ENCODE peak calls at places on chromosomes 7 and 10, in four cellular contexts. S, A, G and O are unnamed samples.

GRCh38 chr10:30047924-30048531 is 11.4 kb downstream of the JCAD start:
- DNase-seq in S (no peak), G (no peak), A (no peak), O (no peak)

GRCh38 chr7:116524609-116525297 is at the start of gene CAV1:
- DNase-seq in S (peak; percentile 75), A (peak; percentile 93), G (peak; percentile 89), O (peak; percentile 89)

GRCh38 chr10:50874723-50875122 is 10.7 kb downstream of the A1CF start:
- DNase-seq in A (peak; percentile 97), G (no peak), S (no peak), O (no peak)

GRCh38 chr10:95560288-95561199 is 627 bp downstream of the SORBS1 start:
- DNase-seq in S (peak; percentile 30), G (no peak), A (peak; percentile 19), O (peak; percentile 75)

GRCh38 chr7:155590215-155591023 is 44.1 kb upstream of the CNPY1 start:
- DNase-seq in G (no peak), S (no peak), A (no peak), O (peak; percentile 34)

GRCh38 chr7:24828871-24829661 is 71.8 kb upstream of the GSDME start:
- DNase-seq in A (no peak), G (no peak), S (no peak), O (no peak)

GRCh38 chr10:110758898-110759297 is 112.8 kb upstream of the PDCD4 start:
- DNase-seq in A (peak; percentile 75), S (no peak), G (no peak), O (no peak)

GRCh38 chr7:16027396-16027795 is 340.9 kb upstream of the MEOX2 start:
- DNase-seq in G (no peak), S (no peak), A (no peak), O (no peak)

GRCh38 chr10:92757066-92757716 is 67.4 kb downstream of the HHEX start:
- DNase-seq in S (peak; percentile 80), A (peak; percentile 55), G (peak; percentile 40), O (peak; percentile 92)

GRCh38 chr10:77631241-77631640 is 6.4 kb downstream of the KCNMA1 start:
- DNase-seq in S (no peak), G (no peak), A (no peak), O (no peak)

GRCh38 chr10:100655760-100656421 is 89.5 kb upstream of the PAX2 start:
- DNase-seq in G (no peak), S (no peak), A (no peak), O (no peak)

GRCh38 chr7:707296-708000 is 19.1 kb upstream of the DNAAF5 start:
- DNase-seq in S (no peak), A (no peak), G (no peak), O (no peak)

GRCh38 chr7:29557954-29558353 is 5.7 kb upstream of the PRR15 start:
- DNase-seq in A (no peak), G (peak; percentile 28), S (no peak), O (no peak)

GRCh38 chr7:151762501-151763245 is 114.2 kb downstream of the PRKAG2 start:
- DNase-seq in G (no peak), S (no peak), A (no peak), O (no peak)

GRCh38 chr7:130622866-130623265 is 45.7 kb downstream of the COPG2 start:
- DNase-seq in G (no peak), A (no peak), S (no peak), O (no peak)

GRCh38 chr10:51667992-51668689 is 31.3 kb downstream of the CSTF2T start:
- DNase-seq in G (no peak), A (peak; percentile 91), S (no peak), O (no peak)

GRCh38 chr10:60573342-60573741 is 183.7 kb upstream of the ANK3 start:
- DNase-seq in A (no peak), S (no peak), G (no peak), O (no peak)

GRCh38 chr7:24406053-24406561 is 122.1 kb downstream of the NPY start:
- DNase-seq in S (no peak), G (no peak), A (no peak), O (no peak)

GRCh38 chr7:130418306-130418705 is 22.5 kb downstream of the CEP41 start:
- DNase-seq in A (peak; percentile 12), S (no peak), G (no peak), O (no peak)

GRCh38 chr7:120742370-120742769 is 115.6 kb downstream of the TSPAN12 start:
- DNase-seq in A (no peak), G (no peak), S (no peak), O (no peak)

GRCh38 chr7:17095001-17095574 is 203.4 kb upstream of the AHR start:
- DNase-seq in A (peak; percentile 97), S (peak; percentile 16), G (peak; percentile 89), O (peak; percentile 20)

DNA sequence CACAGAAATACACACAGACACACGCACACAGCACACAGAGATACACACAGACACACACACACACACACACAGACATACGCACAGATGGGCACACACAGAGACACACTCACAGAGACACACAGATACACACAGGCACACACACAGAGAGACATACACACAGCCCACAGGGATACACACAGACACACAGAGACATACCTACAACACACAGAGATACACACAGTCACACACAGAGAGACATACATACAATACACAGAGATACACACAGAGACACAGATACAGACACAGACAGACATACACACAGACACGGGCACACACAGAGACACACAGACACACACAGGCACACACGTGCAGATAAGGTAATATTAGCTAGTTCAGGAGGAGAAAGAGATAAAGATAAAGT is 76.9 kb downstream of the EGFR start:
- DNase-seq in S (no peak), A (no peak), G (no peak), O (no peak)
- H3K4me1 ChIP-seq in S (peaks cover 75% of the 10 kb centered on the region), A (no peaks in the 10 kb centered on the region), G (no peaks in the 10 kb centered on the region), O (peaks cover 22% of the 10 kb centered on the region)

DNA sequence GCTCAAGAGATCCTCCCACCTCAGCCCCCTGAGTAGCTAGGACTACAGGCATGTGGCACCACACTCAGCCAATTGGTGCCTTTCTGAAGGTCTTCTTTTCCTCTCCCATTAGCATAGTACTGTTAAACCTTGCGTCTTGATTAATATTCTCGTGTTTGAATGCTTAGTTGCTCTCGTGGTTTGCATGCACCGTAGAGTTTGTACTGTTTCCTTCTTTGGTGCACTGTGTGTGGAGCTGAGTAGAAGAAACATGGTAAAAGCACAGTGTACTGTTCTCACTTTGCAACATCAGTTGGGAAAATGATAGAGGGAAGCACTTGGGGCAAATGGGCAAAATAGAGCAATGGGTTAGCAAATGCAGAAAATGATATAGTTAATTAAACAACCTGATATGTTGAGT is 27.6 kb upstream of the RPA3 start:
- DNase-seq in S (no peak), A (no peak), G (no peak), O (no peak)
- H3K27ac ChIP-seq in S (no peak overlapping the region), A (no peak overlapping the region), G (no peak overlapping the region), O (peak overlapping the region; percentile 20)

DNA sequence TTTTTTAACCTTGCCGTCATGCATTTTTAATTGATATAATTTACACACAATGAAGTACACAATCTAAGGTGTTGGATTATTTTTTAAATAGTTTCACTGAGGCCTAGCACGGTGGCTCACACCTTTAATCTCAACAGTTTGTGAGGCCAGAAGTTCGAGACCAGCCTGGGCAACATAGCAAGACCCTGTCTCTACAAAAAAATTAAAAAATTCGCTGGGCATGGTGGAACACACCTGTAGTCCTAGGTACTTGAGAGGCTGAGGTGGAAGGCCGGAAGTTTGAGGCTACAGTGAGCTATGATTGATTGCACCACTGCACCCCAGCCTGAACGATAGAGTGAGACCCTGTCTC is 92.8 kb upstream of the OIT3 start:
- DNase-seq in A (no peak), S (no peak), G (no peak), O (no peak)
- H3K4me3 ChIP-seq in A (no peak overlapping the region), S (no peak overlapping the region), G (no peak overlapping the region), O (no peak overlapping the region)

GRCh38 chr10:114517681-114518250 is 113.5 kb upstream of the AFAP1L2 start:
- DNase-seq in S (no peak), G (no peak), A (no peak), O (no peak)
- H3K4me1 ChIP-seq in S (peaks cover 60% of the 10 kb centered on the region), G (peaks cover 43% of the 10 kb centered on the region), A (peaks cover 31% of the 10 kb centered on the region), O (peaks cover 22% of the 10 kb centered on the region)

GRCh38 chr7:22864855-22865606 is 42.4 kb upstream of the TOMM7 start:
- DNase-seq in S (no peak), A (no peak), G (no peak), O (no peak)

GRCh38 chr7:22866965-22867364 is 44.3 kb upstream of the TOMM7 start:
- DNase-seq in S (no peak), G (no peak), A (no peak), O (no peak)

GRCh38 chr7:22863156-22863899 is 40.7 kb upstream of the TOMM7 start:
- DNase-seq in G (no peak), A (no peak), S (no peak), O (no peak)

GRCh38 chr7:22865607-22865970 is 42.9 kb upstream of the TOMM7 start:
- DNase-seq in A (no peak), S (no peak), G (no peak), O (no peak)

GRCh38 chr7:22864301-22864700 is 41.7 kb upstream of the TOMM7 start:
- DNase-seq in S (no peak), G (no peak), A (no peak), O (no peak)
- H3K27ac ChIP-seq in S (no peak overlapping the region), G (no peak overlapping the region), A (no peak overlapping the region), O (no peak overlapping the region)

GRCh38 chr10:119537953-119538630 is 4.4 kb downstream of the RGS10 start:
- DNase-seq in A (no peak), G (no peak), S (no peak), O (no peak)

GRCh38 chr10:119533473-119533872 is 9.0 kb downstream of the RGS10 start:
- DNase-seq in S (no peak), G (peak; percentile 35), A (no peak), O (no peak)

GRCh38 chr10:119535310-119535709 is 7.2 kb downstream of the RGS10 start:
- DNase-seq in G (no peak), A (no peak), S (no peak), O (no peak)

GRCh38 chr10:119536508-119536837 is 6.0 kb downstream of the RGS10 start:
- DNase-seq in A (no peak), G (no peak), S (no peak), O (no peak)

DNA sequence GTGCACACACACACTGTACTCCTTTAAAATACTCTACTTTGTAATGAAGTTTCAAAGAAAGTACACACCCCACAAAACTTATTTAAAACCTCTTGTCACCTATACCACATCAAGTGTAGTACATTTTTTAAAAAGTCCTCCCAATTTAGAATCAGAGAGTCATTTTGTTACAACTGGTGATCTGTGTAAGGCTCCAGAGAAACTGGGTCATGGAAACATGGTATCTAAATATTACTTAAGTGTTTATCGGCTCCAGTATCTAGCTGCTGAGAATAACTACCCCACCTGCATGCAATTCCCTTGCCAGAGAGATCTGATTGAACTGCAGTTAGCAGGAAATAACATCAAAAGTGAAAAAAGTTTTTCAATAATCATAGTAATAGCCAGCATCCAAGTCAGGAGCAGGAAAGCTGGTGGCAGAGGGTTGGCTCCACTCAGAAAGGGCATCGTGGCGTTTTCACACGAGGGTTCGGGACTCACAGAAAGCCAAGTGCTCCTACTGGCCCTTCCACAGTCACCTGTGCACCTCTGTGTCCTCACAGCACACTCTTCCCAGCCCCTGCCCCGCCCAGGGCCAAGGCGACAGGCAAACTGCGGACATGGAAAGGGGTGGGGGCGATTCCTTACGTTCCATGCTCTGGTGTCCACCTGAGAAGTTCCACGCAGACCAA is 6.5 kb downstream of the RGS10 start:
- DNase-seq in G (no peak), S (no peak), A (no peak), O (no peak)
- H3K4me3 ChIP-seq in G (no peak overlapping the region), S (no peak overlapping the region), A (no peak overlapping the region), O (no peak overlapping the region)